ENCODE peak calls at places on chromosomes 3 and 15, in six cellular contexts. S, Z, A, Q, Y and D are unnamed samples.

GRCh38 chr3:171393032-171393744 is 67.0 kb downstream of the TNIK start:
- DNase-seq in S (no peak), Z (no peak), A (no peak), Q (peak; percentile 58), Y (no peak), D (no peak)

GRCh38 chr3:101253429-101253828 is 66.9 kb downstream of the IMPG2 start:
- DNase-seq in S (no peak), Z (peak; percentile 65), A (no peak), Q (no peak), Y (no peak), D (no peak)

GRCh38 chr3:30606301-30607031 is at the start of gene TGFBR2:
- DNase-seq in S (peak; percentile 86), Z (peak; percentile 97), A (peak; percentile 95), Q (peak; percentile 99), Y (peak; percentile 98), D (peak; percentile 65)

GRCh38 chr3:48598323-48599076 is 3.4 kb upstream of the COL7A1 start:
- DNase-seq in S (peak; percentile 82), Z (peak; percentile 92), A (no peak), Q (peak; percentile 94), Y (no peak), D (no peak)

GRCh38 chr3:152574461-152575079 is 260.4 kb upstream of the P2RY1 start:
- DNase-seq in S (no peak), Z (peak; percentile 72), A (no peak), Q (peak; percentile 51), Y (no peak), D (no peak)

GRCh38 chr3:157290761-157291160 is 130.8 kb upstream of the CCNL1 start:
- DNase-seq in S (peak; percentile 33), Z (no peak), A (no peak), Q (peak; percentile 63), Y (no peak), D (no peak)

GRCh38 chr3:127815641-127816605 is 6.4 kb downstream of the MGLL start:
- DNase-seq in S (no peak), Z (no peak), A (peak; percentile 33), Q (no peak), Y (no peak), D (no peak)

GRCh38 chr15:50576156-50576555 is 29.7 kb upstream of the USP50 start:
- DNase-seq in S (no peak), Z (no peak), A (no peak), Q (no peak), Y (no peak), D (no peak)

GRCh38 chr3:112773864-112774263 is 72.8 kb downstream of the CD200R1L start:
- DNase-seq in S (no peak), Z (no peak), A (peak; percentile 46), Q (no peak), Y (no peak), D (no peak)

GRCh38 chr3:49725906-49726681 is 2.3 kb upstream of the GMPPB start:
- DNase-seq in S (no peak), Z (no peak), A (peak; percentile 70), Q (no peak), Y (peak; percentile 74), D (no peak)

GRCh38 chr3:16658004-16658932 is 53.0 kb upstream of the DAZL start:
- DNase-seq in S (no peak), Z (no peak), A (no peak), Q (no peak), Y (no peak), D (no peak)

GRCh38 chr3:15313461-15313860 is 18.9 kb downstream of the SH3BP5 start:
- DNase-seq in S (no peak), Z (no peak), A (no peak), Q (no peak), Y (no peak), D (no peak)

GRCh38 chr15:58021332-58022230 is 43.9 kb downstream of the ALDH1A2 start:
- DNase-seq in S (no peak), Z (no peak), A (no peak), Q (no peak), Y (no peak), D (no peak)

DNA sequence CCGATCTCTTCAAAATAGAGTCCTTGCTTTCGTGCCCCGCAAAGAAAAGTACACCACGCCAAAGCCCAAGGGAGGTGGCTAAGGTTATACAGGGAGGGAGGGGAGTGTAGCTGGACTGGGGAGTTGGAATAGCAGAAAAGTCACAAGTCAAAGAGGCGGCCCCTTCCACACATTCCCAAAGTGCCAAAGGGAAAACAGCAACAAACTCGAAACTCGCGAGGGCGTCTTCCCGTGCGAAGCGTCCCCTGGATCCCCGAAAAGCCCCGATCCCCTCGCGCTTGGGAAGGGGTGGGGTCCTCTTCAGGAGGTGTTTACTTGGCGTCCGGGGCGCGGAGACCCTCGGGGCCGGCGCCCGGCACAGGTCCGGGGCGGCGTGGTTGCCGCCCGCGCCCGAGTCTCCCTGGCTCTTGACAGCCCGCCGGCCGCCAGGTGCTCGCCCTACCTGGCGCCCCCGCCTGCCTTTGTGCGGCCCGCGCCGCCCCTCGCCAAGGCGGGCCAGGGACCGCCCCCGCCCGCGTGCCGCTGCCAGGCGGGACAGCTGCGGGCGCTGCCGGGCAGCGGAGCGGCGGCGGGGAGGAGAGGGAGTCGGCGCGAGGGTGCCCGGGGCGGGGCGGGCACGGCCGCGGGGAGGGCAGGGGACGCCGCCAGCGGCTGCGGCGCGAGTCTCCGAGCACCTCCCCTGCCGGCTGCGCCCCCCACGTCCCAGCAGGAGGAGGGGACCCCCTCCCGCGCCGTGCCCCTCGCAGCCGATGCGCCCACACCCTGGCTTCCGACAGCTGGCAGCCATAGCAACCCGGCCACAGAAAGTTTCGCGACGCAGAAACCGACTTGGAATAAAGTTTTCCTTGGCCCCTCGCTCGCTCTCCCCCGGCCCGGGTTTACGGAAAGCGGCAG is 966 bp downstream of the MYO1E start:
- DNase-seq in S (no peak), Z (peak; percentile 70), A (peak; percentile 70), Q (no peak), Y (peak; percentile 87), D (no peak)
- H3K4me3 ChIP-seq in S (peak overlapping the region; percentile 82), Z (peak overlapping the region; percentile 73), A (peak overlapping the region; percentile 82), Q (peak overlapping the region; percentile 67), Y (peak overlapping the region; percentile 83), D (peak overlapping the region; percentile 40)

DNA sequence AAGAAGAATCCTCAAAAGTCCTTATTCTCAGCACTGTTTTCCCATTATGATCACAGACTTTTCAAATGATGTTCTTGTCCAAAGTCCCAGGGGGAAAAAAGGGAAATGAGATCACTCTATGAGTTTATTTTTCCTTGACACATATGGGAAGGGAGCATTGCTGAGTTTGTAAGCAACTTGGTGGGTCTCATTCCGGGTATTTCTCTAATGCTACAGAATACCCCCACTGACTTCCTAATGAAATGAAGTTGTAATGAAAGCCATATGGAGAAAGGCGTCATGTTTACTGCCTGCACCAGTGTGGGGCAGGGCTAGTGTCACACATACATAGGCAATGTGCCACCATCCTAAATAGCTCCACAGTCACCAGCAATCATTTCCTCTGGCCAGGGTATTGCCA is 41.1 kb upstream of the C15orf61 start:
- DNase-seq in S (no peak), Z (no peak), A (no peak), Q (peak; percentile 52), Y (no peak), D (no peak)
- H3K4me3 ChIP-seq in S (peak overlapping the region; percentile 34), Z (no peak overlapping the region), A (no peak overlapping the region), Q (no peak overlapping the region), Y (no peak overlapping the region), D (no peak overlapping the region)

GRCh38 chr15:84950570-84951111 is 31.0 kb upstream of the PDE8A start:
- DNase-seq in S (no peak), Z (no peak), A (no peak), Q (no peak), Y (no peak), D (no peak)

GRCh38 chr15:84949043-84949442 is 32.6 kb upstream of the PDE8A start:
- DNase-seq in S (no peak), Z (no peak), A (no peak), Q (peak; percentile 71), Y (no peak), D (no peak)

GRCh38 chr15:84946772-84947489 is 34.7 kb upstream of the PDE8A start:
- DNase-seq in S (no peak), Z (no peak), A (peak; percentile 49), Q (no peak), Y (no peak), D (no peak)

GRCh38 chr15:84949845-84950569 is 31.6 kb upstream of the PDE8A start:
- DNase-seq in S (no peak), Z (no peak), A (no peak), Q (no peak), Y (no peak), D (no peak)

DNA sequence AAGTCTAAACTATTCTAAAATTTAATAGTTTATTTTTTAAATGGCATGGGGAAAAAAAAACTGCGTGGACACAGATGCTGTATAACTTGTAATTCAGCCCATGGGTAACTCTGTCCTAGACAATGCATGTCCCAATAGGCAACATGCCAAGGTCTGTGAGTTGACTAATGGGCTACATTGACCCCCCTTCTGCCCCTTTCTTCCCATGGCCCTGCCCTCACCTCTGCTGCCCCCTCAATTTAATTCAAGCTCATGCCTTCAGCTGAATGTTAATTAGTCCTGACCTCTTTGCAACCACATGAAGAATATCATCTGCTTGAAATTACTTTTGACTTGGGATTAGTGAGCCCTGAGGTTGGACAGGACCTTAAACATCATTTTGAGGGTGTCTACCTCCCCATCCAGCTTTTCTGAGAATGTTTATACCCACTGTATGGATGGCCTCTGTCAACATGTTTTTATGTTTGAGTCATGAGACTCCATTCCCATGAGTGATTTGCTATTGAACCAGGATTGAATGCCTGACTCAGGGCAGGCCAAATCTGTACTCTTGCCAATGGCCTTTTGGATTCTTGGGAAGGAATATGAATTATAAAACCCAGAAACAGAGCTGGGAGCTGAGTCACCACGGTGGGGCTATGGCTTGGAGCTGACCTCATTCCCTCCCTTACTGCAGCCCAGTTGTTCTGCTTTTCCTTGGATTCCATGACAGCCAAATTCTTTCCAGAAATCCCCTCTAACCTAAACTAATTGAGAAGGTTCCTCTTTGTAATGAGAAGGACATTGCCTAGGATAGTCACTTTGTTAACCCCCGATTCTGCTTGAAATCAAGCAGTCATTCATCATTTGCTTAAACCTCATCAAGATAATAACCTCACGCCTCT is 33.5 kb upstream of the PDE8A start:
- DNase-seq in S (peak; percentile 71), Z (peak; percentile 85), A (no peak), Q (peak; percentile 96), Y (no peak), D (no peak)
- H3K4me3 ChIP-seq in S (no peak overlapping the region), Z (no peak overlapping the region), A (no peak overlapping the region), Q (no peak overlapping the region), Y (no peak overlapping the region), D (no peak overlapping the region)

GRCh38 chr3:138423316-138423715 is 11.1 kb upstream of the ESYT3 start:
- DNase-seq in S (no peak), Z (no peak), A (no peak), Q (no peak), Y (no peak), D (no peak)

GRCh38 chr3:138417559-138417982 is 16.8 kb upstream of the ESYT3 start:
- DNase-seq in S (no peak), Z (peak; percentile 84), A (peak; percentile 82), Q (peak; percentile 80), Y (peak; percentile 85), D (peak; percentile 63)

GRCh38 chr3:138412821-138413531 is 21.4 kb upstream of the ESYT3 start:
- DNase-seq in S (no peak), Z (no peak), A (no peak), Q (peak; percentile 39), Y (no peak), D (no peak)

DNA sequence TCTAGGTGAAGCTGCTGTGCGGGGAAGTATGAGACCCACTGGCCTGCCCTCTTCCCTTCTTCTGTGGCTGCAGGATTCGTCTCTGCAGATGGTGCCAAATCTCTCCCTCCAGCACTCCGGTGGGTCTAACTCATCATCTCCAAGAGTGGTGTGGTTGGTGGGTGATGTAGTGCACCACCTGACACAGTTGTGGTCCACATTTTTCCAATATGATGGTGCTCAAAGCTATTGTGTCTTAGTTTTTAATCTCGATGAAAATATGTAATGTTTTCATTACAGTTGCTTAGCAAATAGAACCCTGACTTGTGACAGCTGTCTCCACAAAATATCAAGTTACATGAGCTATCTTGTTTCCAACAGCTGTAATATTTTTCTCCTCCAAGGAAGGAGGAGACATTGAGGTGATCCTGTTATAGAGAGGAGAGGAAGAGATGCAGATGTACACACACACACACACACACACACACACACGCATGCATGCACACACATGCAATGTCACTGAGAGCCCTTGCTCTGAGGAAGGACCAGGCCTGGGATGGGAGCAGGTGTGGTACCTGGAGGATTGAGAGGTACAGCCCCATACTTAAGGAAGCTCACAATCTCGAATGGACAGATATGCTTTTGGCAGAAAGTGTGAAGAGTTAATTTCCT is 15.7 kb upstream of the ESYT3 start:
- DNase-seq in S (no peak), Z (no peak), A (no peak), Q (peak; percentile 32), Y (no peak), D (no peak)
- H3K4me3 ChIP-seq in S (no peak overlapping the region), Z (no peak overlapping the region), A (no peak overlapping the region), Q (no peak overlapping the region), Y (no peak overlapping the region), D (no peak overlapping the region)